ENCODE peak calls at places on chromosomes 2 and 18, in ten cellular contexts. One of them, this sample, is unnamed.

GRCh38 chr2:112692914-112693313 is 27.9 kb upstream of the NT5DC4 start:
- DNase-seq in heart left ventricle: no peak
- DNase-seq in epithelial cell of prostate: no peak
- DNase-seq in foreskin fibroblast: peak; percentile 30
- DNase-seq in central memory CD4-positive, alpha-beta T cell: no peak
- DNase-seq in NCI-H146: no peak
- DNase-seq in fibroblast of villous mesenchyme: no peak
- DNase-seq in astrocyte of the cerebellum: no peak
- DNase-seq in RCC 7860: peak; percentile 24
- DNase-seq in EL: no peak
- DNase-seq in this sample: no peak

GRCh38 chr2:30161929-30162328 is 15.1 kb downstream of the YPEL5 start:
- DNase-seq in heart left ventricle: no peak
- DNase-seq in epithelial cell of prostate: no peak
- DNase-seq in foreskin fibroblast: no peak
- DNase-seq in central memory CD4-positive, alpha-beta T cell: no peak
- DNase-seq in NCI-H146: no peak
- DNase-seq in fibroblast of villous mesenchyme: no peak
- DNase-seq in astrocyte of the cerebellum: no peak
- DNase-seq in RCC 7860: no peak
- DNase-seq in EL: no peak
- DNase-seq in this sample: no peak

GRCh38 chr2:74416721-74417120 is 4.7 kb downstream of the C2orf81 start:
- DNase-seq in heart left ventricle: no peak
- DNase-seq in epithelial cell of prostate: no peak
- DNase-seq in foreskin fibroblast: no peak
- DNase-seq in central memory CD4-positive, alpha-beta T cell: no peak
- DNase-seq in NCI-H146: no peak
- DNase-seq in fibroblast of villous mesenchyme: no peak
- DNase-seq in astrocyte of the cerebellum: no peak
- DNase-seq in RCC 7860: no peak
- DNase-seq in EL: no peak
- DNase-seq in this sample: no peak

GRCh38 chr2:176115883-176116813 is at the start of gene HOXD10:
- DNase-seq in heart left ventricle: no peak
- DNase-seq in epithelial cell of prostate: no peak
- DNase-seq in foreskin fibroblast: no peak
- DNase-seq in central memory CD4-positive, alpha-beta T cell: no peak
- DNase-seq in NCI-H146: no peak
- DNase-seq in fibroblast of villous mesenchyme: peak; percentile 90
- DNase-seq in astrocyte of the cerebellum: no peak
- DNase-seq in RCC 7860: no peak
- DNase-seq in EL: no peak
- DNase-seq in this sample: no peak

GRCh38 chr2:43623052-43623451 is 14.0 kb upstream of the PLEKHH2 start:
- DNase-seq in heart left ventricle: no peak
- DNase-seq in epithelial cell of prostate: no peak
- DNase-seq in foreskin fibroblast: peak; percentile 69
- DNase-seq in central memory CD4-positive, alpha-beta T cell: no peak
- DNase-seq in NCI-H146: no peak
- DNase-seq in fibroblast of villous mesenchyme: peak; percentile 57
- DNase-seq in astrocyte of the cerebellum: no peak
- DNase-seq in RCC 7860: no peak
- DNase-seq in EL: peak; percentile 6
- DNase-seq in this sample: no peak

GRCh38 chr2:215664847-215665525 is 229.1 kb upstream of the FN1 start:
- DNase-seq in heart left ventricle: no peak
- DNase-seq in epithelial cell of prostate: peak; percentile 85
- DNase-seq in foreskin fibroblast: peak; percentile 96
- DNase-seq in central memory CD4-positive, alpha-beta T cell: no peak
- DNase-seq in NCI-H146: no peak
- DNase-seq in fibroblast of villous mesenchyme: peak; percentile 87
- DNase-seq in astrocyte of the cerebellum: peak; percentile 72
- DNase-seq in RCC 7860: peak; percentile 86
- DNase-seq in EL: peak; percentile 92
- DNase-seq in this sample: peak; percentile 72

GRCh38 chr2:29810956-29811355 is 110.4 kb downstream of the ALK start:
- DNase-seq in heart left ventricle: no peak
- DNase-seq in epithelial cell of prostate: no peak
- DNase-seq in foreskin fibroblast: no peak
- DNase-seq in central memory CD4-positive, alpha-beta T cell: no peak
- DNase-seq in NCI-H146: no peak
- DNase-seq in fibroblast of villous mesenchyme: no peak
- DNase-seq in astrocyte of the cerebellum: no peak
- DNase-seq in RCC 7860: no peak
- DNase-seq in EL: no peak
- DNase-seq in this sample: no peak

GRCh38 chr2:207337234-207338219 is 171.8 kb upstream of the KLF7 start:
- DNase-seq in heart left ventricle: no peak
- DNase-seq in epithelial cell of prostate: peak; percentile 100
- DNase-seq in foreskin fibroblast: no peak
- DNase-seq in central memory CD4-positive, alpha-beta T cell: no peak
- DNase-seq in NCI-H146: no peak
- DNase-seq in fibroblast of villous mesenchyme: peak; percentile 76
- DNase-seq in astrocyte of the cerebellum: no peak
- DNase-seq in RCC 7860: peak; percentile 90
- DNase-seq in EL: peak; percentile 34
- DNase-seq in this sample: peak; percentile 68

GRCh38 chr2:146392191-146392590 is 1452.6 kb upstream of the ACVR2A start:
- DNase-seq in heart left ventricle: no peak
- DNase-seq in epithelial cell of prostate: no peak
- DNase-seq in foreskin fibroblast: no peak
- DNase-seq in central memory CD4-positive, alpha-beta T cell: no peak
- DNase-seq in NCI-H146: no peak
- DNase-seq in fibroblast of villous mesenchyme: no peak
- DNase-seq in astrocyte of the cerebellum: no peak
- DNase-seq in RCC 7860: no peak
- DNase-seq in EL: no peak
- DNase-seq in this sample: no peak

GRCh38 chr18:9333441-9334350 is 877 bp upstream of the TWSG1 start:
- DNase-seq in heart left ventricle: no peak
- DNase-seq in epithelial cell of prostate: no peak
- DNase-seq in foreskin fibroblast: no peak
- DNase-seq in central memory CD4-positive, alpha-beta T cell: no peak
- DNase-seq in NCI-H146: peak; percentile 89
- DNase-seq in fibroblast of villous mesenchyme: no peak
- DNase-seq in astrocyte of the cerebellum: peak; percentile 22
- DNase-seq in RCC 7860: no peak
- DNase-seq in EL: no peak
- DNase-seq in this sample: no peak

GRCh38 chr2:121004950-121005349 is 269.3 kb downstream of the GLI2 start:
- DNase-seq in heart left ventricle: no peak
- DNase-seq in epithelial cell of prostate: peak; percentile 6
- DNase-seq in foreskin fibroblast: no peak
- DNase-seq in central memory CD4-positive, alpha-beta T cell: no peak
- DNase-seq in NCI-H146: no peak
- DNase-seq in fibroblast of villous mesenchyme: no peak
- DNase-seq in astrocyte of the cerebellum: no peak
- DNase-seq in RCC 7860: no peak
- DNase-seq in EL: no peak
- DNase-seq in this sample: no peak

GRCh38 chr2:95357717-95358280 is 44.7 kb upstream of the FAHD2A start:
- DNase-seq in heart left ventricle: no peak
- DNase-seq in epithelial cell of prostate: no peak
- DNase-seq in foreskin fibroblast: no peak
- DNase-seq in central memory CD4-positive, alpha-beta T cell: no peak
- DNase-seq in NCI-H146: no peak
- DNase-seq in fibroblast of villous mesenchyme: no peak
- DNase-seq in astrocyte of the cerebellum: no peak
- DNase-seq in RCC 7860: no peak
- DNase-seq in EL: no peak
- DNase-seq in this sample: no peak

GRCh38 chr2:85584354-85584856 is at the start of gene VAMP5:
- DNase-seq in heart left ventricle: peak; percentile 76
- DNase-seq in epithelial cell of prostate: no peak
- DNase-seq in foreskin fibroblast: peak; percentile 61
- DNase-seq in central memory CD4-positive, alpha-beta T cell: no peak
- DNase-seq in NCI-H146: no peak
- DNase-seq in fibroblast of villous mesenchyme: peak; percentile 27
- DNase-seq in astrocyte of the cerebellum: no peak
- DNase-seq in RCC 7860: no peak
- DNase-seq in EL: peak; percentile 50
- DNase-seq in this sample: no peak

GRCh38 chr2:197088694-197089093 is 162.2 kb upstream of the PGAP1 start:
- DNase-seq in heart left ventricle: no peak
- DNase-seq in epithelial cell of prostate: no peak
- DNase-seq in foreskin fibroblast: peak; percentile 27
- DNase-seq in central memory CD4-positive, alpha-beta T cell: no peak
- DNase-seq in NCI-H146: no peak
- DNase-seq in fibroblast of villous mesenchyme: peak; percentile 51
- DNase-seq in astrocyte of the cerebellum: peak; percentile 82
- DNase-seq in RCC 7860: peak; percentile 60
- DNase-seq in EL: no peak
- DNase-seq in this sample: peak; percentile 50

GRCh38 chr2:181850914-181851560 is 40.5 kb upstream of the ITPRID2 start:
- DNase-seq in heart left ventricle: no peak
- DNase-seq in epithelial cell of prostate: no peak
- DNase-seq in foreskin fibroblast: no peak
- DNase-seq in central memory CD4-positive, alpha-beta T cell: no peak
- DNase-seq in NCI-H146: no peak
- DNase-seq in fibroblast of villous mesenchyme: no peak
- DNase-seq in astrocyte of the cerebellum: no peak
- DNase-seq in RCC 7860: no peak
- DNase-seq in EL: no peak
- DNase-seq in this sample: no peak

GRCh38 chr18:63994783-63995399 is 25.0 kb downstream of the SERPINB8 start:
- DNase-seq in heart left ventricle: no peak
- DNase-seq in epithelial cell of prostate: no peak
- DNase-seq in foreskin fibroblast: peak; percentile 70
- DNase-seq in central memory CD4-positive, alpha-beta T cell: peak; percentile 19
- DNase-seq in NCI-H146: peak; percentile 25
- DNase-seq in fibroblast of villous mesenchyme: peak; percentile 56
- DNase-seq in astrocyte of the cerebellum: peak; percentile 26
- DNase-seq in RCC 7860: peak; percentile 29
- DNase-seq in EL: peak; percentile 67
- DNase-seq in this sample: no peak